ENCODE peak calls at places on chromosome 15, in four cellular contexts. M is GM12878, O is HepG2, N is K562. I is an unnamed sample.

GRCh38 chr15:66798426-66799061 is 96.5 kb downstream of the SMAD6 start:
- DNase-seq in M (no peak), O (no peak), N (no peak), I (no peak)

GRCh38 chr15:98324341-98324970 is 323.9 kb upstream of the IGF1R start:
- DNase-seq in N (no peak), O (no peak), M (no peak), I (no peak)

GRCh38 chr15:39054128-39054732 is 489.6 kb upstream of the RASGRP1 start:
- DNase-seq in M (no peak), O (no peak), N (no peak), I (no peak)

GRCh38 chr15:27495963-27496459 is 525.0 kb downstream of the GABRG3 start:
- DNase-seq in M (no peak), O (no peak), N (peak; percentile 3), I (no peak)

GRCh38 chr15:23075927-23076326 is 36.6 kb upstream of the TUBGCP5 start:
- DNase-seq in M (no peak), N (no peak), O (no peak), I (no peak)

GRCh38 chr15:81182746-81183402 is 13.8 kb upstream of the IL16 start:
- DNase-seq in N (no peak), M (no peak), O (no peak), I (no peak)

GRCh38 chr15:80999623-81000036 is 1.1 kb upstream of the TLNRD1 start:
- DNase-seq in N (peak; percentile 79), M (no peak), O (no peak), I (no peak)

GRCh38 chr15:98311566-98312188 is 336.7 kb upstream of the IGF1R start:
- DNase-seq in N (peak; percentile 77), O (peak; percentile 62), M (peak; percentile 9), I (peak; percentile 80)

GRCh38 chr15:82907350-82907749 is 45.2 kb downstream of the HOMER2 start:
- DNase-seq in N (no peak), O (no peak), M (no peak), I (no peak)

GRCh38 chr15:61671736-61672135 is 388.5 kb downstream of the VPS13C start:
- DNase-seq in N (no peak), O (no peak), M (no peak), I (no peak)

GRCh38 chr15:70539912-70540520 is 223.3 kb downstream of the UACA start:
- DNase-seq in M (no peak), N (no peak), O (no peak), I (no peak)

GRCh38 chr15:34203936-34204335 is 6.0 kb downstream of the KATNBL1 start:
- DNase-seq in M (no peak), N (no peak), O (no peak), I (no peak)

GRCh38 chr15:60460931-60461330 is 18.0 kb downstream of the ICE2 start:
- DNase-seq in M (no peak), O (no peak), N (no peak), I (no peak)

GRCh38 chr15:70185251-70185711 is 87.6 kb upstream of the TLE3 start:
- DNase-seq in O (no peak), N (no peak), M (no peak), I (no peak)

GRCh38 chr15:73632670-73633058 is 525 bp downstream of the NPTN start:
- DNase-seq in N (no peak), O (no peak), M (no peak), I (no peak)

GRCh38 chr15:78003539-78004008 is 73.9 kb downstream of the TBC1D2B start:
- DNase-seq in O (no peak), M (no peak), N (no peak), I (no peak)

GRCh38 chr15:62068071-62068786 is 1.5 kb downstream of the C2CD4A start:
- DNase-seq in M (no peak), O (peak; percentile 25), N (peak; percentile 57), I (peak; percentile 81)

GRCh38 chr15:41116116-41116871 is at the start of gene INO80:
- DNase-seq in O (peak; percentile 96), N (peak; percentile 98), M (peak; percentile 94), I (peak; percentile 88)

GRCh38 chr15:95620934-95621579 is 709.4 kb upstream of the NR2F2 start:
- DNase-seq in O (no peak), N (no peak), M (peak; percentile 35), I (no peak)

GRCh38 chr15:71353171-71353570 is 237.9 kb downstream of the THSD4 start:
- DNase-seq in N (no peak), M (no peak), O (no peak), I (no peak)

GRCh38 chr15:100602822-100603393 is 519 bp downstream of the ASB7 start:
- DNase-seq in M (peak; percentile 31), O (peak; percentile 10), N (peak; percentile 40), I (peak; percentile 46)

GRCh38 chr15:97904196-97904572 is 56.3 kb upstream of the ARRDC4 start:
- DNase-seq in O (peak; percentile 34), M (no peak), N (peak; percentile 77), I (peak; percentile 61)

GRCh38 chr15:76312540-76313174 is 1.4 kb upstream of the ETFA start:
- DNase-seq in O (peak; percentile 75), M (no peak), N (peak; percentile 47), I (peak; percentile 81)

GRCh38 chr15:91706366-91707032 is 147.0 kb upstream of the SLCO3A1 start:
- DNase-seq in O (peak; percentile 38), N (peak; percentile 71), M (peak; percentile 3), I (peak; percentile 63)

GRCh38 chr15:67085818-67086649 is 20.6 kb downstream of the SMAD3 start:
- DNase-seq in N (peak; percentile 54), O (no peak), M (peak; percentile 97), I (no peak)

GRCh38 chr15:64897345-64897985 is 14.2 kb upstream of the ANKDD1A start:
- DNase-seq in M (no peak), N (peak; percentile 44), O (no peak), I (no peak)

GRCh38 chr15:43518073-43518761 is 809 bp downstream of the MAP1A start:
- DNase-seq in N (peak; percentile 87), O (no peak), M (no peak), I (no peak)

GRCh38 chr15:59434481-59434880 is 3.5 kb upstream of the FAM81A start:
- DNase-seq in O (no peak), N (no peak), M (no peak), I (no peak)

GRCh38 chr15:59437473-59437776 is 561 bp upstream of the FAM81A start:
- DNase-seq in M (no peak), N (no peak), O (no peak), I (no peak)

GRCh38 chr15:59438891-59439290 is 905 bp downstream of the FAM81A start:
- DNase-seq in N (no peak), O (no peak), M (no peak), I (peak; percentile 38)

GRCh38 chr15:59437777-59438574 is at the start of gene FAM81A:
- DNase-seq in M (no peak), N (peak; percentile 3), O (no peak), I (peak; percentile 96)

DNA sequence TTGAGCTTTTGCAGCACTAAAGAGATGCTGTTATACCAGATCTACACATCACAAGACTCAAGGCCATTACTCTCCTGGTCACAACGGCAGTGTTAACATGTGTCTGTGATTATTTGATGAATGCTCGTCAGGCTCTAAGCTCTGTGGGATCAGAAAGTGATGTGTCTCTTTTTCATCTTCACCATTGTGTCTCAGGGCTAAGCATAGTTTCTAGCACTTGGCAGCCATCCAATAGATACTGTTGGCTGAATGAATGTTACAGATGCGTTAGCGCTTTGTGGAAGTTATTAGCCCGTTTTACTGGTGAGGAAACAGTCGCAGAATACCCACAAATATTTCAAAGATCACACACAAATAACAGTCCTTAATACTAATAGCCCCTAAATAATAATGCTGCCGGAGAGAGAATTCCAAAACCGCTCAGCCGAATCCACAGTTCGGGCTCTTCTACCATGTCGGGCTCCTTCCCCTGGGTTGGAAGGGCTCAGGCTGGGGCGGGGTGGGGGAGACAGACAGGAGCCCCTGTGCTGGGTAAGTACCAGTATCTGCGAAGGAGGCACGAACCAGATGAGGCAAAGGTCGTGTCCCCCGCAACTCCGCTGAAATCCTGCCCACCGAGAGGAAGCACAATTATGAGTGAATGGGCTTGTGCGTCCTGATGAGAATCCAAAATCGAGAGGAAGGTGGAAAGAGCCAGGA is 1.1 kb upstream of the FAM81A start:
- DNase-seq in M (no peak), O (no peak), N (no peak), I (no peak)
- TF ChIP-seq ESRRA in M (no peak), O (no peak), N (no peak), I (no peak)

DNA sequence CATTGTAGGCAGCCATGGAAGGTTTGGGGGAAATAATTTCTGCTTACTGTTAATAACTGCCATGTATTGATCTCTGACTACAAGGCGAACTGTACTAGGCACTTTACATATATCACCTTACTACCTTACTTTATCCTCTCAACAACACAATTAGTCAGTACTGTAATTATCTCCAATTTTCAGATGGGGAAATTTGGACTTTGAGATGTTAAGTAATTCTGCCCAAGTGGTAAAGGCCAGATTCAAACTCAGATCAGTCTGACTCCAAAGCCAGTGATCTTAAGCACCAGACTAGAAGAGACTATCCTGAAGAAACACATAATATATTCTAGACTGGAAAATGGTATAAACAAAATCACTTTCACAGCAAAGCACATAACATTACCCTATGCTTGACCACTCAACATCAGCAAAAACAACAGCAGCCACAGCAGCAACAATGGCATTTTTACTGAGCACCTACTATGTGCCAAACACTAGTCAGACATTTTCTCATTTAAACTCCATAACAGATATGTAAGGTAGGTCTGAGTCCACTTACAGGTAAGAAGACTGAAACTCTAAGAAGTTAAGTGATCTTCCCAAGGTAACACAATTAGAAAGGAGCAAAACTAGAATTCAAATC is 13.1 kb downstream of the MTHFS start:
- DNase-seq in N (no peak), O (no peak), M (no peak), I (no peak)
- TF ChIP-seq POLR2AphosphoS2 in N (no peak), O (no peak), M (no peak), I (no peak)

GRCh38 chr15:75149911-75150709 is 51.6 kb upstream of the C15orf39 start:
- DNase-seq in M (no peak), O (no peak), N (peak; percentile 70), I (peak; percentile 79)
- TF ChIP-seq ESRRA in M (no peak), O (no peak), N (no peak), I (no peak)

GRCh38 chr15:45157974-45158373 is 28.2 kb downstream of the DUOX1 start:
- DNase-seq in O (no peak), N (peak; percentile 34), M (no peak), I (no peak)
- TF ChIP-seq POLR2AphosphoS2 in O (no peak), N (no peak), M (no peak), I (no peak)

I was measured in A549.